ENCODE peak calls at places on chromosomes 16 and 17, in nine cellular contexts. One of them, this sample, is unnamed.

GRCh38 chr16:57622361-57623250 is 5.8 kb upstream of the ADGRG1 start:
- ATAC-seq in activated naive CD8-positive, alpha-beta T cell treated with anti-CD3 and anti-CD28 coated beads, Interleukin-2, amount 10 ng/mL, durations not matched to agents 7 days and 5 days: no peak
- ATAC-seq in activated CD8-positive, alpha-beta T cell treated with anti-CD3 and anti-CD28 coated beads, Interleukin-2, amount 10 ng/mL, durations not matched to agents 7 days and 5 days: no peak
- ATAC-seq in mucosa of descending colon: no peak
- ATAC-seq in GM23338: no peak
- ATAC-seq in heart right ventricle: no peak
- ATAC-seq in activated CD4-positive, CD25-positive, alpha-beta regulatory T cell treated with anti-CD3 and anti-CD28 coated beads, Interleukin-2, amount 50 U/mL, for 24 hours: no peak
- ATAC-seq in T-cell: no peak
- ATAC-seq in left cardiac atrium: no peak
- ATAC-seq in this sample: no peak

GRCh38 chr16:17261197-17261858 is 209.4 kb downstream of the XYLT1 start:
- ATAC-seq in activated CD8-positive, alpha-beta T cell treated with anti-CD3 and anti-CD28 coated beads, Interleukin-2, amount 10 ng/mL, durations not matched to agents 7 days and 5 days: peak; percentile 86
- ATAC-seq in T-cell: no peak
- ATAC-seq in activated CD4-positive, CD25-positive, alpha-beta regulatory T cell treated with anti-CD3 and anti-CD28 coated beads, Interleukin-2, amount 50 U/mL, for 24 hours: peak; percentile 35
- ATAC-seq in heart right ventricle: no peak
- ATAC-seq in activated naive CD8-positive, alpha-beta T cell treated with anti-CD3 and anti-CD28 coated beads, Interleukin-2, amount 10 ng/mL, durations not matched to agents 7 days and 5 days: peak; percentile 88
- ATAC-seq in left cardiac atrium: no peak
- ATAC-seq in GM23338: no peak
- ATAC-seq in mucosa of descending colon: peak; percentile 64
- ATAC-seq in this sample: no peak

GRCh38 chr17:65727832-65728231 is 166.4 kb upstream of the AXIN2 start:
- ATAC-seq in activated CD4-positive, CD25-positive, alpha-beta regulatory T cell treated with anti-CD3 and anti-CD28 coated beads, Interleukin-2, amount 50 U/mL, for 24 hours: no peak
- ATAC-seq in heart right ventricle: no peak
- ATAC-seq in activated naive CD8-positive, alpha-beta T cell treated with anti-CD3 and anti-CD28 coated beads, Interleukin-2, amount 10 ng/mL, durations not matched to agents 7 days and 5 days: no peak
- ATAC-seq in mucosa of descending colon: peak; percentile 67
- ATAC-seq in left cardiac atrium: no peak
- ATAC-seq in GM23338: no peak
- ATAC-seq in T-cell: no peak
- ATAC-seq in activated CD8-positive, alpha-beta T cell treated with anti-CD3 and anti-CD28 coated beads, Interleukin-2, amount 10 ng/mL, durations not matched to agents 7 days and 5 days: no peak
- ATAC-seq in this sample: no peak

GRCh38 chr16:53614346-53614745 is 89.3 kb downstream of the RPGRIP1L start:
- ATAC-seq in mucosa of descending colon: no peak
- ATAC-seq in GM23338: no peak
- ATAC-seq in T-cell: no peak
- ATAC-seq in heart right ventricle: no peak
- ATAC-seq in activated naive CD8-positive, alpha-beta T cell treated with anti-CD3 and anti-CD28 coated beads, Interleukin-2, amount 10 ng/mL, durations not matched to agents 7 days and 5 days: no peak
- ATAC-seq in activated CD8-positive, alpha-beta T cell treated with anti-CD3 and anti-CD28 coated beads, Interleukin-2, amount 10 ng/mL, durations not matched to agents 7 days and 5 days: no peak
- ATAC-seq in activated CD4-positive, CD25-positive, alpha-beta regulatory T cell treated with anti-CD3 and anti-CD28 coated beads, Interleukin-2, amount 50 U/mL, for 24 hours: no peak
- ATAC-seq in left cardiac atrium: no peak
- ATAC-seq in this sample: no peak

GRCh38 chr17:78977992-78978973 is 1.4 kb downstream of the LGALS3BP start:
- ATAC-seq in activated CD8-positive, alpha-beta T cell treated with anti-CD3 and anti-CD28 coated beads, Interleukin-2, amount 10 ng/mL, durations not matched to agents 7 days and 5 days: no peak
- ATAC-seq in GM23338: no peak
- ATAC-seq in activated naive CD8-positive, alpha-beta T cell treated with anti-CD3 and anti-CD28 coated beads, Interleukin-2, amount 10 ng/mL, durations not matched to agents 7 days and 5 days: no peak
- ATAC-seq in activated CD4-positive, CD25-positive, alpha-beta regulatory T cell treated with anti-CD3 and anti-CD28 coated beads, Interleukin-2, amount 50 U/mL, for 24 hours: no peak
- ATAC-seq in T-cell: no peak
- ATAC-seq in heart right ventricle: peak; percentile 59
- ATAC-seq in left cardiac atrium: peak; percentile 25
- ATAC-seq in mucosa of descending colon: peak; percentile 40
- ATAC-seq in this sample: no peak

GRCh38 chr17:10117581-10118001 is 80.8 kb downstream of the GAS7 start:
- ATAC-seq in heart right ventricle: no peak
- ATAC-seq in activated CD4-positive, CD25-positive, alpha-beta regulatory T cell treated with anti-CD3 and anti-CD28 coated beads, Interleukin-2, amount 50 U/mL, for 24 hours: no peak
- ATAC-seq in activated naive CD8-positive, alpha-beta T cell treated with anti-CD3 and anti-CD28 coated beads, Interleukin-2, amount 10 ng/mL, durations not matched to agents 7 days and 5 days: no peak
- ATAC-seq in left cardiac atrium: no peak
- ATAC-seq in T-cell: no peak
- ATAC-seq in activated CD8-positive, alpha-beta T cell treated with anti-CD3 and anti-CD28 coated beads, Interleukin-2, amount 10 ng/mL, durations not matched to agents 7 days and 5 days: no peak
- ATAC-seq in GM23338: peak; percentile 16
- ATAC-seq in mucosa of descending colon: no peak
- ATAC-seq in this sample: no peak

GRCh38 chr17:18323007-18323406 is 7.9 kb downstream of the SMCR8 start:
- ATAC-seq in left cardiac atrium: no peak
- ATAC-seq in GM23338: no peak
- ATAC-seq in heart right ventricle: no peak
- ATAC-seq in T-cell: no peak
- ATAC-seq in mucosa of descending colon: no peak
- ATAC-seq in activated CD8-positive, alpha-beta T cell treated with anti-CD3 and anti-CD28 coated beads, Interleukin-2, amount 10 ng/mL, durations not matched to agents 7 days and 5 days: no peak
- ATAC-seq in activated naive CD8-positive, alpha-beta T cell treated with anti-CD3 and anti-CD28 coated beads, Interleukin-2, amount 10 ng/mL, durations not matched to agents 7 days and 5 days: no peak
- ATAC-seq in activated CD4-positive, CD25-positive, alpha-beta regulatory T cell treated with anti-CD3 and anti-CD28 coated beads, Interleukin-2, amount 50 U/mL, for 24 hours: no peak
- ATAC-seq in this sample: peak; percentile 17

GRCh38 chr17:41417576-41418015 is 6.8 kb downstream of the KRT37 start:
- ATAC-seq in activated CD4-positive, CD25-positive, alpha-beta regulatory T cell treated with anti-CD3 and anti-CD28 coated beads, Interleukin-2, amount 50 U/mL, for 24 hours: no peak
- ATAC-seq in GM23338: peak; percentile 98
- ATAC-seq in left cardiac atrium: no peak
- ATAC-seq in activated CD8-positive, alpha-beta T cell treated with anti-CD3 and anti-CD28 coated beads, Interleukin-2, amount 10 ng/mL, durations not matched to agents 7 days and 5 days: no peak
- ATAC-seq in mucosa of descending colon: peak; percentile 46
- ATAC-seq in heart right ventricle: no peak
- ATAC-seq in activated naive CD8-positive, alpha-beta T cell treated with anti-CD3 and anti-CD28 coated beads, Interleukin-2, amount 10 ng/mL, durations not matched to agents 7 days and 5 days: no peak
- ATAC-seq in T-cell: no peak
- ATAC-seq in this sample: peak; percentile 66

GRCh38 chr16:85613609-85614337 is 651 bp downstream of the GSE1 start:
- ATAC-seq in activated naive CD8-positive, alpha-beta T cell treated with anti-CD3 and anti-CD28 coated beads, Interleukin-2, amount 10 ng/mL, durations not matched to agents 7 days and 5 days: no peak
- ATAC-seq in mucosa of descending colon: no peak
- ATAC-seq in left cardiac atrium: peak; percentile 1
- ATAC-seq in heart right ventricle: peak; percentile 3
- ATAC-seq in activated CD4-positive, CD25-positive, alpha-beta regulatory T cell treated with anti-CD3 and anti-CD28 coated beads, Interleukin-2, amount 50 U/mL, for 24 hours: no peak
- ATAC-seq in T-cell: no peak
- ATAC-seq in GM23338: peak; percentile 2
- ATAC-seq in activated CD8-positive, alpha-beta T cell treated with anti-CD3 and anti-CD28 coated beads, Interleukin-2, amount 10 ng/mL, durations not matched to agents 7 days and 5 days: no peak
- ATAC-seq in this sample: no peak

GRCh38 chr17:28185658-28186057 is 133.3 kb upstream of the TMEM97 start:
- ATAC-seq in T-cell: no peak
- ATAC-seq in heart right ventricle: no peak
- ATAC-seq in activated naive CD8-positive, alpha-beta T cell treated with anti-CD3 and anti-CD28 coated beads, Interleukin-2, amount 10 ng/mL, durations not matched to agents 7 days and 5 days: no peak
- ATAC-seq in GM23338: no peak
- ATAC-seq in activated CD8-positive, alpha-beta T cell treated with anti-CD3 and anti-CD28 coated beads, Interleukin-2, amount 10 ng/mL, durations not matched to agents 7 days and 5 days: no peak
- ATAC-seq in left cardiac atrium: no peak
- ATAC-seq in activated CD4-positive, CD25-positive, alpha-beta regulatory T cell treated with anti-CD3 and anti-CD28 coated beads, Interleukin-2, amount 50 U/mL, for 24 hours: no peak
- ATAC-seq in mucosa of descending colon: no peak
- ATAC-seq in this sample: no peak

GRCh38 chr16:68031951-68032350 is 8.9 kb downstream of the DUS2 start:
- ATAC-seq in left cardiac atrium: peak; percentile 24
- ATAC-seq in activated naive CD8-positive, alpha-beta T cell treated with anti-CD3 and anti-CD28 coated beads, Interleukin-2, amount 10 ng/mL, durations not matched to agents 7 days and 5 days: peak; percentile 63
- ATAC-seq in activated CD8-positive, alpha-beta T cell treated with anti-CD3 and anti-CD28 coated beads, Interleukin-2, amount 10 ng/mL, durations not matched to agents 7 days and 5 days: peak; percentile 27
- ATAC-seq in T-cell: no peak
- ATAC-seq in GM23338: no peak
- ATAC-seq in mucosa of descending colon: peak; percentile 90
- ATAC-seq in activated CD4-positive, CD25-positive, alpha-beta regulatory T cell treated with anti-CD3 and anti-CD28 coated beads, Interleukin-2, amount 50 U/mL, for 24 hours: no peak
- ATAC-seq in heart right ventricle: no peak
- ATAC-seq in this sample: peak; percentile 96

GRCh38 chr17:7476474-7476873 is 3.0 kb downstream of the ZBTB4 start:
- ATAC-seq in GM23338: no peak
- ATAC-seq in left cardiac atrium: peak; percentile 17
- ATAC-seq in heart right ventricle: no peak
- ATAC-seq in T-cell: no peak
- ATAC-seq in activated CD8-positive, alpha-beta T cell treated with anti-CD3 and anti-CD28 coated beads, Interleukin-2, amount 10 ng/mL, durations not matched to agents 7 days and 5 days: no peak
- ATAC-seq in activated naive CD8-positive, alpha-beta T cell treated with anti-CD3 and anti-CD28 coated beads, Interleukin-2, amount 10 ng/mL, durations not matched to agents 7 days and 5 days: no peak
- ATAC-seq in mucosa of descending colon: no peak
- ATAC-seq in activated CD4-positive, CD25-positive, alpha-beta regulatory T cell treated with anti-CD3 and anti-CD28 coated beads, Interleukin-2, amount 50 U/mL, for 24 hours: no peak
- ATAC-seq in this sample: peak; percentile 73

GRCh38 chr16:10368984-10369551 is 16.8 kb upstream of the ATF7IP2 start:
- ATAC-seq in activated CD4-positive, CD25-positive, alpha-beta regulatory T cell treated with anti-CD3 and anti-CD28 coated beads, Interleukin-2, amount 50 U/mL, for 24 hours: no peak
- ATAC-seq in T-cell: no peak
- ATAC-seq in left cardiac atrium: no peak
- ATAC-seq in GM23338: peak; percentile 40
- ATAC-seq in heart right ventricle: no peak
- ATAC-seq in activated CD8-positive, alpha-beta T cell treated with anti-CD3 and anti-CD28 coated beads, Interleukin-2, amount 10 ng/mL, durations not matched to agents 7 days and 5 days: no peak
- ATAC-seq in activated naive CD8-positive, alpha-beta T cell treated with anti-CD3 and anti-CD28 coated beads, Interleukin-2, amount 10 ng/mL, durations not matched to agents 7 days and 5 days: no peak
- ATAC-seq in mucosa of descending colon: no peak
- ATAC-seq in this sample: peak; percentile 73

GRCh38 chr16:11429823-11430222 is 84.6 kb downstream of the RMI2 start:
- ATAC-seq in activated CD4-positive, CD25-positive, alpha-beta regulatory T cell treated with anti-CD3 and anti-CD28 coated beads, Interleukin-2, amount 50 U/mL, for 24 hours: no peak
- ATAC-seq in mucosa of descending colon: peak; percentile 77
- ATAC-seq in left cardiac atrium: no peak
- ATAC-seq in T-cell: no peak
- ATAC-seq in activated CD8-positive, alpha-beta T cell treated with anti-CD3 and anti-CD28 coated beads, Interleukin-2, amount 10 ng/mL, durations not matched to agents 7 days and 5 days: no peak
- ATAC-seq in GM23338: no peak
- ATAC-seq in heart right ventricle: no peak
- ATAC-seq in activated naive CD8-positive, alpha-beta T cell treated with anti-CD3 and anti-CD28 coated beads, Interleukin-2, amount 10 ng/mL, durations not matched to agents 7 days and 5 days: no peak
- ATAC-seq in this sample: no peak

GRCh38 chr16:81616321-81617020 is 162.6 kb upstream of the PLCG2 start:
- ATAC-seq in activated CD8-positive, alpha-beta T cell treated with anti-CD3 and anti-CD28 coated beads, Interleukin-2, amount 10 ng/mL, durations not matched to agents 7 days and 5 days: peak; percentile 91
- ATAC-seq in activated naive CD8-positive, alpha-beta T cell treated with anti-CD3 and anti-CD28 coated beads, Interleukin-2, amount 10 ng/mL, durations not matched to agents 7 days and 5 days: peak; percentile 91
- ATAC-seq in activated CD4-positive, CD25-positive, alpha-beta regulatory T cell treated with anti-CD3 and anti-CD28 coated beads, Interleukin-2, amount 50 U/mL, for 24 hours: peak; percentile 98
- ATAC-seq in GM23338: peak; percentile 72
- ATAC-seq in T-cell: peak; percentile 94
- ATAC-seq in mucosa of descending colon: peak; percentile 75
- ATAC-seq in left cardiac atrium: peak; percentile 65
- ATAC-seq in heart right ventricle: no peak
- ATAC-seq in this sample: peak; percentile 24

GRCh38 chr16:10979717-10980601 is 35.6 kb downstream of the CLEC16A start:
- ATAC-seq in T-cell: no peak
- ATAC-seq in activated naive CD8-positive, alpha-beta T cell treated with anti-CD3 and anti-CD28 coated beads, Interleukin-2, amount 10 ng/mL, durations not matched to agents 7 days and 5 days: no peak
- ATAC-seq in heart right ventricle: peak; percentile 34
- ATAC-seq in activated CD4-positive, CD25-positive, alpha-beta regulatory T cell treated with anti-CD3 and anti-CD28 coated beads, Interleukin-2, amount 50 U/mL, for 24 hours: no peak
- ATAC-seq in GM23338: peak; percentile 69
- ATAC-seq in mucosa of descending colon: peak; percentile 28
- ATAC-seq in activated CD8-positive, alpha-beta T cell treated with anti-CD3 and anti-CD28 coated beads, Interleukin-2, amount 10 ng/mL, durations not matched to agents 7 days and 5 days: no peak
- ATAC-seq in left cardiac atrium: peak; percentile 92
- ATAC-seq in this sample: peak; percentile 68

GRCh38 chr17:45073414-45074070 is 12.4 kb downstream of the NMT1 start:
- ATAC-seq in activated CD8-positive, alpha-beta T cell treated with anti-CD3 and anti-CD28 coated beads, Interleukin-2, amount 10 ng/mL, durations not matched to agents 7 days and 5 days: no peak
- ATAC-seq in mucosa of descending colon: peak; percentile 53
- ATAC-seq in activated CD4-positive, CD25-positive, alpha-beta regulatory T cell treated with anti-CD3 and anti-CD28 coated beads, Interleukin-2, amount 50 U/mL, for 24 hours: no peak
- ATAC-seq in heart right ventricle: no peak
- ATAC-seq in T-cell: no peak
- ATAC-seq in activated naive CD8-positive, alpha-beta T cell treated with anti-CD3 and anti-CD28 coated beads, Interleukin-2, amount 10 ng/mL, durations not matched to agents 7 days and 5 days: no peak
- ATAC-seq in GM23338: no peak
- ATAC-seq in left cardiac atrium: peak; percentile 59
- ATAC-seq in this sample: peak; percentile 50

GRCh38 chr16:27515874-27516353 is 33.8 kb downstream of the GTF3C1 start:
- ATAC-seq in activated CD8-positive, alpha-beta T cell treated with anti-CD3 and anti-CD28 coated beads, Interleukin-2, amount 10 ng/mL, durations not matched to agents 7 days and 5 days: peak; percentile 79
- ATAC-seq in left cardiac atrium: peak; percentile 38
- ATAC-seq in GM23338: peak; percentile 98
- ATAC-seq in T-cell: peak; percentile 52
- ATAC-seq in activated naive CD8-positive, alpha-beta T cell treated with anti-CD3 and anti-CD28 coated beads, Interleukin-2, amount 10 ng/mL, durations not matched to agents 7 days and 5 days: peak; percentile 56
- ATAC-seq in activated CD4-positive, CD25-positive, alpha-beta regulatory T cell treated with anti-CD3 and anti-CD28 coated beads, Interleukin-2, amount 50 U/mL, for 24 hours: no peak
- ATAC-seq in mucosa of descending colon: peak; percentile 67
- ATAC-seq in heart right ventricle: peak; percentile 30
- ATAC-seq in this sample: peak; percentile 72